ENCODE peak calls at places on chromosome 15, in five cellular contexts. One of them, this sample, is unnamed.

GRCh38 chr15:48279608-48280007 is 51.6 kb upstream of the DUT start:
- DNase-seq in sigmoid colon: no peak
- DNase-seq in fibroblast of lung: no peak
- DNase-seq in endothelial cell: no peak
- DNase-seq in IMR-90: no peak
- DNase-seq in this sample: no peak

GRCh38 chr15:64232400-64232799 is 69.6 kb upstream of the PPIB start:
- DNase-seq in sigmoid colon: no peak
- DNase-seq in IMR-90: peak
- DNase-seq in endothelial cell: no peak
- DNase-seq in fibroblast of lung: peak
- DNase-seq in this sample: peak

GRCh38 chr15:74132681-74133070 is 2.3 kb downstream of the ISLR2 start:
- DNase-seq in sigmoid colon: no peak
- DNase-seq in IMR-90: peak
- DNase-seq in endothelial cell: no peak
- DNase-seq in fibroblast of lung: peak
- DNase-seq in this sample: peak

GRCh38 chr15:26087395-26087794 is 224.3 kb upstream of the ATP10A start:
- DNase-seq in sigmoid colon: no peak
- DNase-seq in fibroblast of lung: no peak
- DNase-seq in endothelial cell: no peak
- DNase-seq in IMR-90: peak
- DNase-seq in this sample: no peak

GRCh38 chr15:39188930-39189329 is 391.9 kb upstream of the THBS1 start:
- DNase-seq in sigmoid colon: no peak
- DNase-seq in IMR-90: peak
- DNase-seq in endothelial cell: no peak
- DNase-seq in fibroblast of lung: peak
- DNase-seq in this sample: peak

GRCh38 chr15:57388199-57388863 is 12.0 kb downstream of the CGNL1 start:
- DNase-seq in IMR-90: no peak
- DNase-seq in sigmoid colon: no peak
- DNase-seq in fibroblast of lung: no peak
- DNase-seq in endothelial cell: no peak
- DNase-seq in this sample: no peak

GRCh38 chr15:58021332-58022230 is 43.9 kb downstream of the ALDH1A2 start:
- DNase-seq in endothelial cell: no peak
- DNase-seq in sigmoid colon: no peak
- DNase-seq in fibroblast of lung: no peak
- DNase-seq in IMR-90: no peak
- DNase-seq in this sample: no peak

GRCh38 chr15:31446546-31446945 is 119.9 kb downstream of the KLF13 start:
- DNase-seq in endothelial cell: no peak
- DNase-seq in IMR-90: no peak
- DNase-seq in sigmoid colon: no peak
- DNase-seq in fibroblast of lung: no peak
- DNase-seq in this sample: no peak

GRCh38 chr15:85607842-85608241 is 186.9 kb downstream of the KLHL25 start:
- DNase-seq in IMR-90: peak
- DNase-seq in sigmoid colon: no peak
- DNase-seq in fibroblast of lung: peak
- DNase-seq in endothelial cell: no peak
- DNase-seq in this sample: peak

GRCh38 chr15:39365161-39365560 is 215.7 kb upstream of the THBS1 start:
- DNase-seq in sigmoid colon: no peak
- DNase-seq in endothelial cell: no peak
- DNase-seq in fibroblast of lung: no peak
- DNase-seq in IMR-90: peak
- DNase-seq in this sample: no peak

GRCh38 chr15:31511707-31512310 is 185.2 kb downstream of the KLF13 start:
- DNase-seq in sigmoid colon: no peak
- DNase-seq in endothelial cell: no peak
- DNase-seq in IMR-90: no peak
- DNase-seq in fibroblast of lung: no peak
- DNase-seq in this sample: no peak

GRCh38 chr15:29934251-29934650 is 112.0 kb upstream of the TJP1 start:
- DNase-seq in fibroblast of lung: peak
- DNase-seq in sigmoid colon: no peak
- DNase-seq in IMR-90: peak
- DNase-seq in endothelial cell: no peak
- DNase-seq in this sample: peak

GRCh38 chr15:66946578-66947164 is 118.7 kb upstream of the SMAD3 start:
- DNase-seq in IMR-90: peak
- DNase-seq in endothelial cell: peak
- DNase-seq in fibroblast of lung: peak
- DNase-seq in sigmoid colon: peak
- DNase-seq in this sample: peak

GRCh38 chr15:62119224-62119925 is 45.7 kb downstream of the C2CD4B start:
- DNase-seq in endothelial cell: no peak
- DNase-seq in sigmoid colon: no peak
- DNase-seq in IMR-90: peak
- DNase-seq in fibroblast of lung: peak
- DNase-seq in this sample: peak

GRCh38 chr15:68730491-68731317 is 90.0 kb downstream of the ANP32A start:
- DNase-seq in endothelial cell: peak
- DNase-seq in IMR-90: peak
- DNase-seq in fibroblast of lung: peak
- DNase-seq in sigmoid colon: peak
- DNase-seq in this sample: peak

GRCh38 chr15:94494732-94495131 is 263.4 kb downstream of the MCTP2 start:
- DNase-seq in endothelial cell: no peak
- DNase-seq in sigmoid colon: no peak
- DNase-seq in fibroblast of lung: no peak
- DNase-seq in IMR-90: no peak
- DNase-seq in this sample: no peak

GRCh38 chr15:82710926-82711490 is 1.3 kb upstream of the AP3B2 start:
- DNase-seq in fibroblast of lung: no peak
- DNase-seq in sigmoid colon: no peak
- DNase-seq in IMR-90: no peak
- DNase-seq in endothelial cell: no peak
- DNase-seq in this sample: no peak

GRCh38 chr15:55289573-55290360 is at the start of gene RAB27A:
- DNase-seq in fibroblast of lung: peak
- DNase-seq in IMR-90: peak
- DNase-seq in endothelial cell: peak
- DNase-seq in sigmoid colon: peak
- DNase-seq in this sample: peak

GRCh38 chr15:70100495-70101331 is 3.0 kb upstream of the TLE3 start:
- DNase-seq in sigmoid colon: peak
- DNase-seq in endothelial cell: peak
- DNase-seq in IMR-90: peak
- DNase-seq in fibroblast of lung: peak
- DNase-seq in this sample: peak

GRCh38 chr15:58311551-58311950 is 120.2 kb upstream of the LIPC start:
- DNase-seq in fibroblast of lung: no peak
- DNase-seq in sigmoid colon: no peak
- DNase-seq in endothelial cell: no peak
- DNase-seq in IMR-90: no peak
- DNase-seq in this sample: no peak

GRCh38 chr15:24856397-24857093 is 98.2 kb upstream of the SNRPN start:
- DNase-seq in endothelial cell: peak
- DNase-seq in fibroblast of lung: peak
- DNase-seq in IMR-90: peak
- DNase-seq in sigmoid colon: no peak
- DNase-seq in this sample: peak

GRCh38 chr15:63596666-63597032 is 538 bp upstream of the FBXL22 start:
- DNase-seq in fibroblast of lung: no peak
- DNase-seq in sigmoid colon: no peak
- DNase-seq in IMR-90: no peak
- DNase-seq in endothelial cell: no peak
- DNase-seq in this sample: no peak

GRCh38 chr15:100083572-100083971 is 258.2 kb downstream of the ADAMTS17 start:
- DNase-seq in IMR-90: no peak
- DNase-seq in fibroblast of lung: no peak
- DNase-seq in sigmoid colon: peak
- DNase-seq in endothelial cell: no peak
- DNase-seq in this sample: no peak

GRCh38 chr15:100985401-100985800 is 66.2 kb downstream of the LRRK1 start:
- DNase-seq in IMR-90: no peak
- DNase-seq in sigmoid colon: no peak
- DNase-seq in fibroblast of lung: no peak
- DNase-seq in endothelial cell: no peak
- DNase-seq in this sample: no peak

GRCh38 chr15:64687167-64688085 is 88.0 kb downstream of the RBPMS2 start:
- DNase-seq in sigmoid colon: no peak
- DNase-seq in IMR-90: no peak
- DNase-seq in fibroblast of lung: no peak
- DNase-seq in endothelial cell: no peak
- DNase-seq in this sample: no peak

GRCh38 chr15:78992416-78993256 is 47.8 kb upstream of the CTSH start:
- DNase-seq in sigmoid colon: no peak
- DNase-seq in endothelial cell: no peak
- DNase-seq in fibroblast of lung: no peak
- DNase-seq in IMR-90: no peak
- DNase-seq in this sample: no peak

GRCh38 chr15:60079210-60079609 is 75.1 kb downstream of the FOXB1 start:
- DNase-seq in endothelial cell: peak
- DNase-seq in fibroblast of lung: no peak
- DNase-seq in IMR-90: no peak
- DNase-seq in sigmoid colon: no peak
- DNase-seq in this sample: no peak

GRCh38 chr15:69293741-69294615 is 4.7 kb upstream of the PAQR5 start:
- DNase-seq in endothelial cell: no peak
- DNase-seq in sigmoid colon: no peak
- DNase-seq in fibroblast of lung: no peak
- DNase-seq in IMR-90: no peak
- DNase-seq in this sample: no peak

GRCh38 chr15:64897345-64897985 is 14.2 kb upstream of the ANKDD1A start:
- DNase-seq in endothelial cell: no peak
- DNase-seq in IMR-90: peak
- DNase-seq in fibroblast of lung: peak
- DNase-seq in sigmoid colon: peak
- DNase-seq in this sample: peak

GRCh38 chr15:83565553-83566159 is 88.3 kb upstream of the ADAMTSL3 start:
- DNase-seq in fibroblast of lung: peak
- DNase-seq in endothelial cell: peak
- DNase-seq in sigmoid colon: no peak
- DNase-seq in IMR-90: peak
- DNase-seq in this sample: peak

GRCh38 chr15:90165659-90166489 is 35.3 kb upstream of the SEMA4B start:
- DNase-seq in endothelial cell: no peak
- DNase-seq in IMR-90: peak
- DNase-seq in fibroblast of lung: peak
- DNase-seq in sigmoid colon: peak
- DNase-seq in this sample: peak

GRCh38 chr15:78110096-78110495 is 17.7 kb downstream of the SH2D7 start:
- DNase-seq in endothelial cell: no peak
- DNase-seq in fibroblast of lung: no peak
- DNase-seq in IMR-90: no peak
- DNase-seq in sigmoid colon: peak
- DNase-seq in this sample: no peak

GRCh38 chr15:100468265-100468664 is 60.5 kb downstream of the CERS3 start:
- DNase-seq in sigmoid colon: no peak
- DNase-seq in IMR-90: no peak
- DNase-seq in endothelial cell: no peak
- DNase-seq in fibroblast of lung: peak
- DNase-seq in this sample: no peak

GRCh38 chr15:81302605-81303204 is 21.2 kb downstream of the STARD5 start:
- DNase-seq in sigmoid colon: no peak
- DNase-seq in fibroblast of lung: no peak
- DNase-seq in IMR-90: no peak
- DNase-seq in endothelial cell: no peak
- DNase-seq in this sample: no peak

GRCh38 chr15:51720201-51720995 is 17.1 kb downstream of the LYSMD2 start:
- DNase-seq in endothelial cell: no peak
- DNase-seq in IMR-90: no peak
- DNase-seq in sigmoid colon: no peak
- DNase-seq in fibroblast of lung: no peak
- DNase-seq in this sample: no peak